ENCODE peak calls at places on chromosomes 4 and X, in ten cellular contexts. One of them, this sample, is unnamed.

GRCh38 chr4:57764840-57765239 is 654.7 kb upstream of the IGFBP7 start:
- DNase-seq in tibial artery: no peak
- DNase-seq in spleen: no peak
- DNase-seq in transverse colon: no peak
- DNase-seq in cardiac fibroblast: no peak
- DNase-seq in astrocyte of the spinal cord: no peak
- DNase-seq in GM23338: no peak
- DNase-seq in fibroblast of mammary gland: no peak
- DNase-seq in GM06990: no peak
- DNase-seq in HFF-Myc: no peak
- DNase-seq in this sample: no peak

GRCh38 chr4:163448541-163449203 is 24.9 kb downstream of the TKTL2 start:
- DNase-seq in tibial artery: no peak
- DNase-seq in spleen: no peak
- DNase-seq in transverse colon: no peak
- DNase-seq in cardiac fibroblast: peak; percentile 58
- DNase-seq in astrocyte of the spinal cord: peak; percentile 39
- DNase-seq in GM23338: no peak
- DNase-seq in fibroblast of mammary gland: peak; percentile 26
- DNase-seq in GM06990: no peak
- DNase-seq in HFF-Myc: peak; percentile 9
- DNase-seq in this sample: peak; percentile 1

GRCh38 chr4:40299126-40299525 is 36.0 kb upstream of the CHRNA9 start:
- DNase-seq in tibial artery: no peak
- DNase-seq in spleen: no peak
- DNase-seq in transverse colon: no peak
- DNase-seq in cardiac fibroblast: no peak
- DNase-seq in astrocyte of the spinal cord: no peak
- DNase-seq in GM23338: no peak
- DNase-seq in fibroblast of mammary gland: no peak
- DNase-seq in GM06990: no peak
- DNase-seq in HFF-Myc: no peak
- DNase-seq in this sample: no peak

GRCh38 chr4:173237152-173237551 is 68.5 kb downstream of the GALNT7 start:
- DNase-seq in tibial artery: no peak
- DNase-seq in spleen: no peak
- DNase-seq in transverse colon: no peak
- DNase-seq in cardiac fibroblast: peak; percentile 15
- DNase-seq in astrocyte of the spinal cord: no peak
- DNase-seq in GM23338: no peak
- DNase-seq in fibroblast of mammary gland: no peak
- DNase-seq in GM06990: no peak
- DNase-seq in HFF-Myc: no peak
- DNase-seq in this sample: no peak

GRCh38 chr4:70334681-70335080 is at the start of gene CABS1:
- DNase-seq in tibial artery: no peak
- DNase-seq in spleen: no peak
- DNase-seq in transverse colon: no peak
- DNase-seq in cardiac fibroblast: no peak
- DNase-seq in astrocyte of the spinal cord: no peak
- DNase-seq in GM23338: no peak
- DNase-seq in fibroblast of mammary gland: no peak
- DNase-seq in GM06990: no peak
- DNase-seq in HFF-Myc: no peak
- DNase-seq in this sample: no peak

GRCh38 chr4:7421356-7422097 is 13.2 kb downstream of the PSAPL1 start:
- DNase-seq in tibial artery: no peak
- DNase-seq in spleen: peak; percentile 34
- DNase-seq in transverse colon: no peak
- DNase-seq in cardiac fibroblast: no peak
- DNase-seq in astrocyte of the spinal cord: no peak
- DNase-seq in GM23338: no peak
- DNase-seq in fibroblast of mammary gland: no peak
- DNase-seq in GM06990: no peak
- DNase-seq in HFF-Myc: no peak
- DNase-seq in this sample: no peak

GRCh38 chr4:21726255-21726815 is 222.2 kb downstream of the KCNIP4 start:
- DNase-seq in tibial artery: no peak
- DNase-seq in spleen: no peak
- DNase-seq in transverse colon: no peak
- DNase-seq in cardiac fibroblast: peak; percentile 18
- DNase-seq in astrocyte of the spinal cord: peak; percentile 15
- DNase-seq in GM23338: no peak
- DNase-seq in fibroblast of mammary gland: peak; percentile 15
- DNase-seq in GM06990: no peak
- DNase-seq in HFF-Myc: no peak
- DNase-seq in this sample: no peak

GRCh38 chr4:7295201-7295916 is 103.0 kb downstream of the SORCS2 start:
- DNase-seq in tibial artery: no peak
- DNase-seq in spleen: no peak
- DNase-seq in transverse colon: peak; percentile 34
- DNase-seq in cardiac fibroblast: no peak
- DNase-seq in astrocyte of the spinal cord: no peak
- DNase-seq in GM23338: no peak
- DNase-seq in fibroblast of mammary gland: peak; percentile 27
- DNase-seq in GM06990: no peak
- DNase-seq in HFF-Myc: no peak
- DNase-seq in this sample: no peak

GRCh38 chrX:102155806-102156179 is at the start of gene BEX5:
- DNase-seq in tibial artery: peak; percentile 65
- DNase-seq in spleen: peak; percentile 83
- DNase-seq in transverse colon: peak; percentile 68
- DNase-seq in cardiac fibroblast: no peak
- DNase-seq in astrocyte of the spinal cord: peak; percentile 9
- DNase-seq in GM23338: peak; percentile 84
- DNase-seq in fibroblast of mammary gland: peak; percentile 5
- DNase-seq in GM06990: peak; percentile 6
- DNase-seq in HFF-Myc: no peak
- DNase-seq in this sample: peak; percentile 1

GRCh38 chrX:102154900-102155805 is 624 bp downstream of the BEX5 start:
- DNase-seq in tibial artery: no peak
- DNase-seq in spleen: peak; percentile 77
- DNase-seq in transverse colon: peak; percentile 13
- DNase-seq in cardiac fibroblast: no peak
- DNase-seq in astrocyte of the spinal cord: no peak
- DNase-seq in GM23338: peak; percentile 11
- DNase-seq in fibroblast of mammary gland: no peak
- DNase-seq in GM06990: no peak
- DNase-seq in HFF-Myc: no peak
- DNase-seq in this sample: no peak

DNA sequence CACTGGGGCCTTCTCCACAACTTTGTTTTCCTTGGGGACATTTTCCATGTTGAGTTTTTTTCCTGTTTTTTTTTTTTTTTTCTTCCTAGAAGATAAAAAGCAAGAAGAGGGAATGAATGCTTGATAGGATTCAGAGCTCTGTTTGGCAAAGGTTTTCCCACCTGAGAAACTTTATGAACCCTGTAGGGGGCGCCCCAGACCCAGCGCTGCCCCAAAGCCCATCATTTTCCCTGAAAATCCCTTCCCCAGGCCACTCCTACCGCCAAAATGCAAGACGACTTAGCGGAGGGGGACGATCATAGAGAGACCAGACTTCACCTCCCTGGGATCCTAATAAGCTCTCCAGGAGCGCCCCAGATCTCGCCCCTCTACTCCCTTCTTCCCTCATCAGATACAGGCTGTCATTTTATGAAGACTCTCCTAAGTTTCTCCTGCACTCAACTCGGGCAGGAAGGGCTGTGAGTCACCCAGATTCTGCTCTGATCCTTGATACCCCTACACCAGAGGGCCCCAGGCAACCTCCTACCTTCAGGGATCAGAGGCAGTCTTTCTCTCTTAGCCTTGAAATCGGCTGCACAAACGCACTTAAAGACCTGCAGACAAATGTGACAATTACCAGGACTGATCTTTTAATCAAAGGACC is 1.4 kb downstream of the BEX5 start:
- DNase-seq in tibial artery: no peak
- DNase-seq in spleen: no peak
- DNase-seq in transverse colon: peak; percentile 9
- DNase-seq in cardiac fibroblast: no peak
- DNase-seq in astrocyte of the spinal cord: no peak
- DNase-seq in GM23338: peak; percentile 64
- DNase-seq in fibroblast of mammary gland: no peak
- DNase-seq in GM06990: no peak
- DNase-seq in HFF-Myc: no peak
- DNase-seq in this sample: no peak
- TF ChIP-seq CTCF in tibial artery: peak; percentile 28
- TF ChIP-seq CTCF in spleen: no peak
- TF ChIP-seq CTCF in transverse colon: no peak
- TF ChIP-seq CTCF in cardiac fibroblast: no peak
- TF ChIP-seq CTCF in astrocyte of the spinal cord: no peak
- TF ChIP-seq CTCF in GM23338: peak; percentile 59
- TF ChIP-seq CTCF in fibroblast of mammary gland: no peak
- TF ChIP-seq CTCF in GM06990: peak; percentile 41
- TF ChIP-seq CTCF in HFF-Myc: no peak
- TF ChIP-seq CTCF in this sample: peak; percentile 2

GRCh38 chr4:99645638-99646037 is 12.0 kb downstream of the C4orf54 start:
- DNase-seq in tibial artery: no peak
- DNase-seq in spleen: no peak
- DNase-seq in transverse colon: no peak
- DNase-seq in cardiac fibroblast: no peak
- DNase-seq in astrocyte of the spinal cord: no peak
- DNase-seq in GM23338: no peak
- DNase-seq in fibroblast of mammary gland: no peak
- DNase-seq in GM06990: no peak
- DNase-seq in HFF-Myc: no peak
- DNase-seq in this sample: no peak

GRCh38 chr4:99640676-99641075 is 17.0 kb downstream of the C4orf54 start:
- DNase-seq in tibial artery: no peak
- DNase-seq in spleen: no peak
- DNase-seq in transverse colon: no peak
- DNase-seq in cardiac fibroblast: peak; percentile 8
- DNase-seq in astrocyte of the spinal cord: no peak
- DNase-seq in GM23338: no peak
- DNase-seq in fibroblast of mammary gland: no peak
- DNase-seq in GM06990: no peak
- DNase-seq in HFF-Myc: no peak
- DNase-seq in this sample: no peak

GRCh38 chr4:99645036-99645435 is 12.6 kb downstream of the C4orf54 start:
- DNase-seq in tibial artery: no peak
- DNase-seq in spleen: no peak
- DNase-seq in transverse colon: no peak
- DNase-seq in cardiac fibroblast: no peak
- DNase-seq in astrocyte of the spinal cord: no peak
- DNase-seq in GM23338: peak; percentile 83
- DNase-seq in fibroblast of mammary gland: no peak
- DNase-seq in GM06990: no peak
- DNase-seq in HFF-Myc: no peak
- DNase-seq in this sample: no peak

GRCh38 chr4:99642725-99643489 is 14.7 kb downstream of the C4orf54 start:
- DNase-seq in tibial artery: peak; percentile 95
- DNase-seq in spleen: peak; percentile 79
- DNase-seq in transverse colon: no peak
- DNase-seq in cardiac fibroblast: no peak
- DNase-seq in astrocyte of the spinal cord: no peak
- DNase-seq in GM23338: no peak
- DNase-seq in fibroblast of mammary gland: no peak
- DNase-seq in GM06990: no peak
- DNase-seq in HFF-Myc: no peak
- DNase-seq in this sample: no peak

DNA sequence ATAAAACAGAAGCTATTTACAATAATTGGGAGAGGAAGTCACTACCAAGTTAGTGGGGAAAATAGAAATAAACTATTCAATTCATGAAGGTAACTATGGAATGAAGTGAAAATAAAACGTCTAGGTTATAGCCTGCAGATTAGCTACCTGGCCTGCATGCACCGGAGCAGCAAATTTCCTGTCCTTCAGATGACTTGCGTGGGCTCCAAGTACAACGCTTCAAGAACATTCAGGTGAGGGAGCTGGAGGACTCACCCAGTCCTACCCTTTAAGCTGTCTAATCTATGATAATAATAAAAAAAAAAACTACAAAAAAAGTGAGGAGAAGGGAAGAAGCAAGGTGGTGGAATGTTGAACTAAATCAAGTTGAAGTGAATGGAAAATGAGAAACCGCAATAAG is 13.2 kb downstream of the C4orf54 start:
- DNase-seq in tibial artery: no peak
- DNase-seq in spleen: no peak
- DNase-seq in transverse colon: no peak
- DNase-seq in cardiac fibroblast: no peak
- DNase-seq in astrocyte of the spinal cord: no peak
- DNase-seq in GM23338: no peak
- DNase-seq in fibroblast of mammary gland: no peak
- DNase-seq in GM06990: no peak
- DNase-seq in HFF-Myc: no peak
- DNase-seq in this sample: no peak
- H3K4me3 ChIP-seq in tibial artery: no peak overlapping the region
- H3K4me3 ChIP-seq in spleen: no peak overlapping the region
- H3K4me3 ChIP-seq in transverse colon: no peak overlapping the region
- H3K4me3 ChIP-seq in cardiac fibroblast: no peak overlapping the region
- H3K4me3 ChIP-seq in astrocyte of the spinal cord: no peak overlapping the region
- H3K4me3 ChIP-seq in GM23338: peak overlapping the region; percentile 19
- H3K4me3 ChIP-seq in fibroblast of mammary gland: no peak overlapping the region
- H3K4me3 ChIP-seq in GM06990: no peak overlapping the region
- H3K4me3 ChIP-seq in HFF-Myc: no peak overlapping the region
- H3K4me3 ChIP-seq in this sample: no peak overlapping the region

GRCh38 chrX:40868868-40869267 is 133.5 kb upstream of the MED14 start:
- DNase-seq in tibial artery: no peak
- DNase-seq in spleen: no peak
- DNase-seq in transverse colon: no peak
- DNase-seq in cardiac fibroblast: no peak
- DNase-seq in astrocyte of the spinal cord: no peak
- DNase-seq in GM23338: no peak
- DNase-seq in fibroblast of mammary gland: no peak
- DNase-seq in GM06990: no peak
- DNase-seq in HFF-Myc: no peak
- DNase-seq in this sample: no peak

GRCh38 chrX:40866878-40867277 is 131.5 kb upstream of the MED14 start:
- DNase-seq in tibial artery: no peak
- DNase-seq in spleen: no peak
- DNase-seq in transverse colon: no peak
- DNase-seq in cardiac fibroblast: no peak
- DNase-seq in astrocyte of the spinal cord: peak; percentile 18
- DNase-seq in GM23338: no peak
- DNase-seq in fibroblast of mammary gland: no peak
- DNase-seq in GM06990: no peak
- DNase-seq in HFF-Myc: no peak
- DNase-seq in this sample: peak; percentile 71

GRCh38 chrX:40867352-40867751 is 132.0 kb upstream of the MED14 start:
- DNase-seq in tibial artery: no peak
- DNase-seq in spleen: no peak
- DNase-seq in transverse colon: no peak
- DNase-seq in cardiac fibroblast: peak; percentile 54
- DNase-seq in astrocyte of the spinal cord: peak; percentile 52
- DNase-seq in GM23338: no peak
- DNase-seq in fibroblast of mammary gland: peak; percentile 36
- DNase-seq in GM06990: no peak
- DNase-seq in HFF-Myc: no peak
- DNase-seq in this sample: peak; percentile 49

GRCh38 chrX:40871385-40872082 is 136.2 kb upstream of the MED14 start:
- DNase-seq in tibial artery: no peak
- DNase-seq in spleen: no peak
- DNase-seq in transverse colon: no peak
- DNase-seq in cardiac fibroblast: peak; percentile 24
- DNase-seq in astrocyte of the spinal cord: peak; percentile 50
- DNase-seq in GM23338: no peak
- DNase-seq in fibroblast of mammary gland: peak; percentile 29
- DNase-seq in GM06990: peak; percentile 66
- DNase-seq in HFF-Myc: no peak
- DNase-seq in this sample: peak; percentile 36
- TF ChIP-seq CTCF in tibial artery: no peak
- TF ChIP-seq CTCF in spleen: no peak
- TF ChIP-seq CTCF in transverse colon: no peak
- TF ChIP-seq CTCF in cardiac fibroblast: peak; percentile 15
- TF ChIP-seq CTCF in astrocyte of the spinal cord: no peak
- TF ChIP-seq CTCF in GM23338: no peak
- TF ChIP-seq CTCF in fibroblast of mammary gland: no peak
- TF ChIP-seq CTCF in GM06990: no peak
- TF ChIP-seq CTCF in HFF-Myc: no peak
- TF ChIP-seq CTCF in this sample: peak; percentile 20

GRCh38 chr4:10673817-10674369 is 10.7 kb downstream of the CLNK start:
- DNase-seq in tibial artery: no peak
- DNase-seq in spleen: no peak
- DNase-seq in transverse colon: no peak
- DNase-seq in cardiac fibroblast: no peak
- DNase-seq in astrocyte of the spinal cord: no peak
- DNase-seq in GM23338: no peak
- DNase-seq in fibroblast of mammary gland: no peak
- DNase-seq in GM06990: peak; percentile 56
- DNase-seq in HFF-Myc: no peak
- DNase-seq in this sample: no peak
- H3K4me3 ChIP-seq in tibial artery: no peak overlapping the region
- H3K4me3 ChIP-seq in spleen: no peak overlapping the region
- H3K4me3 ChIP-seq in transverse colon: no peak overlapping the region
- H3K4me3 ChIP-seq in cardiac fibroblast: no peak overlapping the region
- H3K4me3 ChIP-seq in astrocyte of the spinal cord: no peak overlapping the region
- H3K4me3 ChIP-seq in GM23338: no peak overlapping the region
- H3K4me3 ChIP-seq in fibroblast of mammary gland: no peak overlapping the region
- H3K4me3 ChIP-seq in GM06990: no peak overlapping the region
- H3K4me3 ChIP-seq in HFF-Myc: no peak overlapping the region
- H3K4me3 ChIP-seq in this sample: no peak overlapping the region

This sample was measured in AG10803.